ENCODE peak calls at places on chromosome 12, in nine cellular contexts. G is uterus, U is HCT116, O is spleen, R is A549, X is body of pancreas, H is tibial nerve, F is heart left ventricle, L is stomach. I is an unnamed sample.

GRCh38 chr12:67431436-67432049 is 162.4 kb downstream of the CAND1 start:
- DNase-seq in X (no peak), U (no peak), L (no peak), H (no peak), F (no peak), R (no peak), G (no peak), O (no peak), I (no peak)

GRCh38 chr12:23548742-23549141 is 400.7 kb downstream of the SOX5 start:
- DNase-seq in F (no peak), L (no peak), X (no peak), G (no peak), H (no peak), O (no peak), U (no peak), R (no peak), I (no peak)

GRCh38 chr12:93783827-93784226 is 106.7 kb downstream of the CRADD start:
- DNase-seq in R (no peak), U (no peak), H (no peak), F (no peak), L (no peak), O (no peak), G (no peak), X (no peak), I (no peak)

GRCh38 chr12:13701502-13701901 is 279.9 kb downstream of the GRIN2B start:
- DNase-seq in G (no peak), X (no peak), F (no peak), H (no peak), O (no peak), L (no peak), R (no peak), U (no peak), I (no peak)

GRCh38 chr12:18074001-18074400 is 16.0 kb downstream of the RERGL start:
- DNase-seq in G (no peak), O (no peak), X (no peak), H (no peak), F (no peak), U (no peak), R (no peak), L (no peak), I (no peak)

GRCh38 chr12:19800884-19801283 is 361.6 kb downstream of the AEBP2 start:
- DNase-seq in X (no peak), R (no peak), L (no peak), U (no peak), G (no peak), H (no peak), O (no peak), F (no peak), I (no peak)

GRCh38 chr12:33431648-33432047 is 8.0 kb downstream of the SYT10 start:
- DNase-seq in G (no peak), U (no peak), R (no peak), F (no peak), L (no peak), H (no peak), O (no peak), X (no peak), I (no peak)

GRCh38 chr12:73947627-73948026 is 590.0 kb upstream of the ATXN7L3B start:
- DNase-seq in X (no peak), U (no peak), R (no peak), H (no peak), O (no peak), L (no peak), F (no peak), G (no peak), I (no peak)

GRCh38 chr12:67702136-67702535 is 53.6 kb downstream of the DYRK2 start:
- DNase-seq in F (no peak), L (no peak), G (no peak), O (no peak), U (no peak), X (no peak), H (no peak), R (no peak), I (no peak)

GRCh38 chr12:607541-608001 is 55.7 kb downstream of the NINJ2 start:
- DNase-seq in H (peak), U (no peak), G (no peak), X (peak), R (no peak), F (peak), O (no peak), L (peak), I (peak)

GRCh38 chr12:130428116-130428515 is 90.4 kb downstream of the PIWIL1 start:
- DNase-seq in L (peak), U (no peak), H (no peak), F (no peak), O (peak), X (no peak), R (no peak), G (no peak), I (peak)

GRCh38 chr12:88775742-88776151 is 195.5 kb upstream of the KITLG start:
- DNase-seq in O (no peak), F (no peak), L (no peak), H (no peak), G (no peak), U (no peak), X (peak), R (no peak), I (peak)

GRCh38 chr12:109779382-109779781 is 53.8 kb downstream of the TRPV4 start:
- DNase-seq in X (no peak), L (no peak), U (no peak), G (no peak), R (peak), F (no peak), H (no peak), O (peak), I (no peak)

GRCh38 chr12:66188584-66189475 is at the start of gene IRAK3:
- DNase-seq in O (peak), R (peak), F (peak), G (peak), X (peak), U (no peak), L (peak), H (peak), I (peak)

GRCh38 chr12:113820310-113820709 is 145.8 kb downstream of the RBM19 start:
- DNase-seq in U (no peak), F (no peak), L (no peak), R (no peak), H (no peak), O (no peak), G (no peak), X (no peak), I (no peak)

GRCh38 chr12:117853600-117853999 is 115.2 kb downstream of the KSR2 start:
- DNase-seq in X (no peak), U (no peak), R (peak), H (no peak), O (no peak), G (no peak), L (peak), F (no peak), I (no peak)

GRCh38 chr12:47107926-47108325 is 28.2 kb upstream of the AMIGO2 start:
- DNase-seq in H (no peak), G (no peak), U (no peak), X (no peak), R (no peak), O (no peak), L (no peak), F (no peak), I (no peak)

GRCh38 chr12:19946549-19946948 is 421.8 kb upstream of the PDE3A start:
- DNase-seq in H (no peak), U (no peak), G (no peak), L (no peak), F (no peak), X (no peak), R (peak), O (no peak), I (no peak)

GRCh38 chr12:125491585-125491984 is 426.4 kb downstream of the AACS start:
- DNase-seq in O (no peak), F (no peak), R (no peak), U (no peak), X (no peak), H (no peak), L (no peak), G (no peak), I (no peak)

GRCh38 chr12:112275836-112276235 is 106.4 kb downstream of the HECTD4 start:
- DNase-seq in O (no peak), F (no peak), R (no peak), H (no peak), L (no peak), U (no peak), G (no peak), X (no peak), I (no peak)

GRCh38 chr12:88816201-88816600 is 235.9 kb upstream of the KITLG start:
- DNase-seq in L (no peak), O (no peak), G (no peak), U (no peak), H (no peak), F (no peak), R (no peak), X (no peak), I (no peak)

GRCh38 chr12:118126119-118126757 is 9.7 kb upstream of the PEBP1 start:
- DNase-seq in H (no peak), U (no peak), O (peak), X (peak), L (peak), R (no peak), G (no peak), F (peak), I (peak)

GRCh38 chr12:25585021-25585523 is 32.0 kb upstream of the LMNTD1 start:
- DNase-seq in R (no peak), L (no peak), G (peak), X (peak), H (peak), F (no peak), O (no peak), U (no peak), I (no peak)

GRCh38 chr12:24478254-24478653 is 470.6 kb downstream of the BCAT1 start:
- DNase-seq in G (no peak), L (no peak), U (no peak), X (no peak), H (no peak), R (no peak), O (no peak), F (no peak), I (no peak)

GRCh38 chr12:130705174-130705880 is 10.8 kb downstream of the RIMBP2 start:
- DNase-seq in O (no peak), F (no peak), G (no peak), X (no peak), U (no peak), R (no peak), L (no peak), H (no peak), I (no peak)

GRCh38 chr12:26523708-26524150 is 309.3 kb downstream of the ITPR2 start:
- DNase-seq in L (peak), X (peak), R (no peak), F (peak), O (peak), G (peak), U (no peak), H (peak), I (peak)

GRCh38 chr12:108289342-108290131 is 49.6 kb downstream of the CMKLR1 start:
- DNase-seq in R (no peak), X (no peak), H (peak), G (peak), F (peak), U (no peak), L (no peak), O (no peak), I (no peak)

GRCh38 chr12:15534870-15535269 is 212.6 kb downstream of the PTPRO start:
- DNase-seq in F (no peak), U (no peak), X (no peak), L (no peak), R (no peak), G (no peak), H (peak), O (no peak), I (no peak)

GRCh38 chr12:130526813-130527212 is 189.1 kb downstream of the PIWIL1 start:
- DNase-seq in O (no peak), G (no peak), L (no peak), F (no peak), X (no peak), R (peak), H (no peak), U (no peak), I (no peak)

GRCh38 chr12:68794653-68795253 is 13.2 kb upstream of the MDM2 start:
- DNase-seq in H (no peak), X (no peak), U (no peak), G (no peak), L (no peak), R (no peak), F (no peak), O (no peak), I (no peak)

GRCh38 chr12:116146386-116146785 is 131.1 kb downstream of the MED13L start:
- DNase-seq in X (no peak), O (no peak), H (no peak), G (no peak), U (no peak), R (no peak), L (no peak), F (no peak), I (no peak)

GRCh38 chr12:14076538-14076937 is 95.1 kb upstream of the GRIN2B start:
- DNase-seq in H (no peak), O (no peak), L (no peak), F (no peak), U (no peak), R (no peak), X (no peak), G (no peak), I (no peak)

GRCh38 chr12:89411846-89412245 is 59.5 kb upstream of the DUSP6 start:
- DNase-seq in R (no peak), O (no peak), X (no peak), U (no peak), G (no peak), H (no peak), F (no peak), L (no peak), I (no peak)

GRCh38 chr12:46049665-46050064 is 59.3 kb upstream of the SCAF11 start:
- DNase-seq in G (no peak), R (no peak), F (no peak), X (no peak), O (no peak), U (no peak), L (no peak), H (no peak), I (no peak)

GRCh38 chr12:6450091-6450868 is 1.6 kb upstream of the TAPBPL start:
- DNase-seq in H (no peak), O (no peak), U (no peak), G (no peak), L (no peak), R (no peak), F (no peak), X (no peak), I (peak)

GRCh38 chr12:19338405-19338804 is 100.9 kb upstream of the AEBP2 start:
- DNase-seq in O (no peak), R (no peak), F (no peak), X (no peak), L (no peak), H (no peak), U (no peak), G (no peak), I (no peak)

GRCh38 chr12:95674088-95674595 is 116.4 kb downstream of the NTN4 start:
- DNase-seq in O (no peak), R (no peak), U (no peak), G (no peak), H (no peak), L (no peak), F (no peak), X (no peak), I (no peak)

GRCh38 chr12:86249856-86250255 is 6.3 kb downstream of the MGAT4C start:
- DNase-seq in R (no peak), L (no peak), O (no peak), F (no peak), U (no peak), H (no peak), G (no peak), X (no peak), I (no peak)

GRCh38 chr12:107670999-107671643 is 14.5 kb upstream of the PWP1 start:
- DNase-seq in F (no peak), G (no peak), U (peak), O (no peak), H (no peak), R (peak), L (peak), X (peak), I (peak)

GRCh38 chr12:53208435-53208834 is 1.4 kb upstream of the ITGB7 start:
- DNase-seq in F (no peak), X (no peak), H (no peak), U (no peak), O (no peak), L (no peak), R (no peak), G (peak), I (no peak)

GRCh38 chr12:53207042-53207441 is at the start of gene ITGB7:
- DNase-seq in G (no peak), H (no peak), R (no peak), L (peak), X (no peak), O (peak), F (no peak), U (no peak), I (no peak)

GRCh38 chr12:53204351-53204750 is 2.7 kb downstream of the ITGB7 start:
- DNase-seq in L (no peak), H (no peak), R (no peak), X (no peak), U (no peak), F (no peak), G (no peak), O (no peak), I (no peak)

GRCh38 chr12:53208877-53209463 is 1.9 kb upstream of the ITGB7 start:
- DNase-seq in X (no peak), U (no peak), H (no peak), R (no peak), G (no peak), O (peak), L (no peak), F (no peak), I (no peak)

DNA sequence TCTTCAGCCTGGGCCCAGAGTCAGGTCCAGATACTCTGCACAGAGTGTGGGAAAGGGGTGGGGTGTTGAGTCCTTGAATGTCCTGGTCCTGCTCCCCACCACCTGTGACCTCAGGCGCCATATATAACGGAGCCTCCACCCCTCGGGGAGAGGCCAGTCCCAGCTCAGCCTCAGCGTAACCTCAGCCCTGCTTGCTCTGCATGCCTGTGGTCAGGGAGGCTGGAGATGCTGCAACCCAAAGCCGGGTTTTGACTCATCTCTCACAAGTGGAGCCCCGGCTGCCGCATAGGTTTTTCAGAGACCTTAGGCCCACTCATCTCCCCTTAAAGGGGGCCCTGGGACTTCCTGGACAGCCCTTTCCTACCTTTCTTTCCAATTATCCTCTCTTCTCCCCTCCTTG is 1.3 kb downstream of the ITGB7 start:
- DNase-seq in L (peak), G (no peak), H (peak), R (no peak), U (no peak), F (no peak), X (no peak), O (no peak), I (no peak)
- TF ChIP-seq POLR2A in L (no peak), G (no peak), H (no peak), R (no peak), U (no peak), F (no peak), X (no peak), O (no peak), I (no peak)

GRCh38 chr12:55727643-55728184 is 1.1 kb downstream of the CD63 start:
- DNase-seq in X (peak), R (peak), L (peak), U (no peak), G (peak), F (peak), H (peak), O (peak), I (peak)
- TF ChIP-seq POLR2A in X (no peak), R (peak), L (no peak), U (no peak), G (no peak), F (no peak), H (no peak), O (no peak), I (peak)

GRCh38 chr12:64611430-64612286 is 1.4 kb downstream of the RASSF3 start:
- DNase-seq in R (no peak), G (peak), U (no peak), X (peak), O (peak), F (peak), L (peak), H (peak), I (peak)

GRCh38 chr12:64610092-64610659 is at the start of gene RASSF3:
- DNase-seq in G (peak), H (peak), X (peak), R (peak), O (peak), U (peak), L (peak), F (peak), I (peak)

GRCh38 chr12:64610660-64611429 is 550 bp downstream of the RASSF3 start:
- DNase-seq in U (no peak), F (peak), X (peak), G (peak), H (peak), O (peak), R (peak), L (peak), I (peak)

GRCh38 chr12:64609543-64610091 is 678 bp upstream of the RASSF3 start:
- DNase-seq in X (no peak), H (no peak), R (peak), O (no peak), L (no peak), U (no peak), F (no peak), G (no peak), I (no peak)

DNA sequence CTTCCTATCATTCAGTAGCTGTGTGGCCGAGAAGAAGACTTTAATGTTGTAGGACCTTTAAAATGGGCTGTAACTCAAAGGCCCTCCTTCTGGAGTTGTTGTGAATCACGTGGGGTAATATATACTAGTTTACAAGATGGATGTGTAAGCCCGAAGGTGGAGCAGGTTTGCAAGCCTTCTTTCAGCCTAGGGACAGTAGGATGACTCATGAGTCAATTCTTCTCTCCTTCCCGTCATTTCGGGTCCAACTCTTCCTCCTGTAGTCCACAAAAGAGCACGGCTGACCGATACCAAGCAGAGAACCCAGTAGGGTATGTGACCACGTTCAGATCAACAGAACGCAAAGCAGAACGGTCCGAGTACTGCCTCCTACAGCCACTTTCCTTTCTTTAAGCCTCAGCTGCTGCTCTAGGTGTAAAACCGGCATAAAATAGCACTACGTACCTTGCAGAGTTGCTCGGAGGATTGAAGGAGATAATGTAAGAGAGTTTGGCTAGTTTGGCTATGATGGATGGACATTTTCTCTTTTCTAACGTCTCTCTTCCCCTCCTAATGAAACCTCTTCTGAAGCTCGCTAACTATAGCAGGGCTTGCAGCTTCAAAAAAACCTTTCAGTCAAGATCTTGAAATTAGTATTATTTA is 1.3 kb upstream of the RASSF3 start:
- DNase-seq in F (no peak), X (peak), R (peak), U (peak), L (no peak), G (no peak), H (no peak), O (no peak), I (peak)
- TF ChIP-seq POLR2A in F (no peak), X (peak), R (peak), U (peak), L (no peak), G (no peak), H (no peak), O (no peak), I (no peak)

DNA sequence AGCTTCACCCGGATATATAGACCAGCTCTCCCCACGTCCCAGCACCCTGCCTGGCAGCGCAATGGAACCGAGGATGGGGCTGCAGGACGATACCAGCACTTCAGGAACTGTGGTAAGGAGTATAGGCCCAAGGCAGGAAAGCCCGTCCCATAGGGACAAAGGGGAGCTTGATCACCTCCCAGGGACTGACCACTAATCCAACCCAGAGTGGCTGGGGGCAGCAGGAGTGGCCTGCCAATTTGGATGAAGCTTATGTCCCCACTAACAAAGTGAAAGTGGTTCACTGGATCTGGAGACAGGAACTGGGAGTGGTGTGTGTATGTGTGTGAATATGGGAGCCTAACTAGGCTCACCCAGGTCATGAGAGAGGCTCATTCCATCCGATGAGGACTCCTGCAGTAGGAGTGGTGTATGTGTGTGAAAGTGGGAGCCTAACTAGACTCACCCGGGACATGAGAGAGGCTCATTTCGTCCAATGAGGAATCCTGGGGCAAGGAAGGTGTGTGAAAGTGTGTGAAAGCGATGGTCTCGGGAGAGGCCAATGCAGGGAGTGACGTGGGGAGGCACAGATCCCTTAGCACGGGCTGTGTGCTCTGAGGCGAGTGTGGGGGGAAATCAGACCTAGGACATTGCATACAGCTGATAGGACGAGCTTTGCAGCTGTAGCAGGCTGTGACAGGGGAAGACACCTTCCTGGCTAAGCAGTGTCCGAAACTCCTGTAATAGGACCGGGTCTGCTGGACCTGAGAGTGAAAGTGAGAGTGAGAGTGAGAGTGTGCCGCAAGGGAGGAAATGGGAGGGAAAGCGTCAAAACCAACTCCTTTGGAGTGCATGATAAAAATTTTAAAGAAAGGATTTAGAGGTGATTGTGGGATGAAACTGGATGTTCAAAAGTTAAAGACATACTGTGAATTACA is 25.7 kb downstream of the KLRK1 start:
- DNase-seq in X (peak), R (no peak), U (no peak), G (peak), H (peak), O (peak), L (peak), F (peak), I (no peak)
- TF ChIP-seq POLR2A in X (peak), R (no peak), U (no peak), G (no peak), H (peak), O (no peak), L (no peak), F (peak), I (peak)

I was measured in right lobe of liver.